ENCODE peak calls at places on chromosomes 13 and 19, in four cellular contexts. R, G, W and X are unnamed samples.

GRCh38 chr13:112709825-112710783 is 20.3 kb downstream of the ATP11A start:
- DNase-seq in R (no peak), G (no peak), W (no peak), X (no peak)

GRCh38 chr13:112725346-112726017 is 35.6 kb downstream of the ATP11A start:
- DNase-seq in R (peak), G (peak), W (no peak), X (no peak)

GRCh38 chr13:41554180-41554579 is 96.8 kb downstream of the RGCC start:
- DNase-seq in R (no peak), G (no peak), W (no peak), X (no peak)

GRCh38 chr13:114105351-114106225 is 26.8 kb downstream of the RASA3 start:
- DNase-seq in R (no peak), G (no peak), W (no peak), X (no peak)

GRCh38 chr13:100131863-100132574 is 43.1 kb downstream of the PCCA start:
- DNase-seq in R (no peak), G (peak), W (peak), X (no peak)

GRCh38 chr13:27573265-27573664 is 47.1 kb downstream of the LNX2 start:
- DNase-seq in R (peak), G (peak), W (no peak), X (peak)

GRCh38 chr13:49938921-49939320 is 2.8 kb upstream of the SPRYD7 start:
- DNase-seq in R (no peak), G (no peak), W (no peak), X (no peak)

GRCh38 chr19:18205180-18205915 is 1.5 kb upstream of the RAB3A start:
- DNase-seq in R (peak), G (peak), W (peak), X (peak)

GRCh38 chr19:7833225-7834156 is 3.5 kb downstream of the EVI5L start:
- DNase-seq in R (peak), G (peak), W (peak), X (peak)

GRCh38 chr13:89057274-89057673 is 1386.1 kb downstream of the SLITRK5 start:
- DNase-seq in R (no peak), G (no peak), W (no peak), X (no peak)

GRCh38 chr19:7106711-7107657 is 37.5 kb downstream of the ZNF557 start:
- DNase-seq in R (no peak), G (no peak), W (no peak), X (no peak)

GRCh38 chr13:77429320-77430142 is 102.6 kb upstream of the MYCBP2 start:
- DNase-seq in R (no peak), G (peak), W (no peak), X (no peak)

GRCh38 chr13:81184556-81185265 is 843.8 kb upstream of the SPRY2 start:
- DNase-seq in R (no peak), G (no peak), W (no peak), X (no peak)

GRCh38 chr13:97114696-97115095 is 107.4 kb upstream of the MBNL2 start:
- DNase-seq in R (no peak), G (no peak), W (no peak), X (no peak)

GRCh38 chr19:35162471-35163326 is 8.2 kb downstream of the FXYD5 start:
- DNase-seq in R (peak), G (peak), W (no peak), X (peak)

GRCh38 chr13:74586839-74587238 is 452.6 kb upstream of the KLF12 start:
- DNase-seq in R (no peak), G (no peak), W (no peak), X (no peak)

GRCh38 chr13:30743319-30744055 is 8.1 kb downstream of the ALOX5AP start:
- DNase-seq in R (peak), G (peak), W (no peak), X (peak)

GRCh38 chr19:39007096-39007495 is 25.3 kb downstream of the FBXO27 start:
- DNase-seq in R (no peak), G (no peak), W (no peak), X (no peak)

GRCh38 chr19:35459414-35460082 is 11.5 kb downstream of the FFAR2 start:
- DNase-seq in R (no peak), G (no peak), W (no peak), X (peak)

GRCh38 chr19:474126-475078 is 13.6 kb upstream of the SHC2 start:
- DNase-seq in R (no peak), G (no peak), W (no peak), X (no peak)

DNA sequence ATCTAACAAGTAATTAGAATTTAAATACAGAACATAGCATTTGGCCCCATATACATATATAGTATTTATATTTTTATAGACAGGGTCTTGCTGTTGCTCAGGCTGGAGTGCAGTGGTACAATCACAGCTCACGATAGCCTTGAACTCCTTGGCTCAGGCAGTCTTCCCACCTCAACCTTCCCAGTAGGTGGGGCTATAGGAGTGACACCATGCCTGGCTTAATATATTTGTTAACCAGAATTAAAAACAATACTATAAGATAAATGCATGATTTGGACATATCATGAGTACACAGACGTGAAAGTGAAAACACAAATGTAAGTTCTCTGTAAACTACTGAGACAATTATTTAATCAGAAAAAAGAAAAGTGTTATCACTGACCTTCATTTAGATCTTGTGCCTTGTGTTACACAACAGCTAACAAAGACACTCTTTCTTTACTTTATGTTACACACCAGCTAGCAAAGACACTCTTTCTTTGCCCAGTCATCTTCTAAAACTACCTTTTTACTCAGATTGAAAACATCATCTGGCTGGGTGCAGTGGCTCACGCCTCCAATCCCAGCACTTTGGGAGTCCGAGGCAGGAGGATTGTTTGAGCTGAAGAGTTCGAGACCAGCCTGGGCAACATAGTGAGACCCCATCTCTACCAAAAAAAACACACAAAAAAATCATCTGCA is 22.6 kb downstream of the CARS2 start:
- DNase-seq in R (no peak), G (peak), W (no peak), X (no peak)
- TF ChIP-seq CTCF in R (peak), G (peak), W (no peak), X (no peak)

GRCh38 chr13:69935043-69935442 is 172.6 kb upstream of the ATXN8OS start:
- DNase-seq in R (peak), G (no peak), W (no peak), X (no peak)
- TF ChIP-seq CTCF in R (peak), G (peak), W (peak), X (no peak)

GRCh38 chr13:85812282-85812681 is 13.1 kb upstream of the SLITRK6 start:
- DNase-seq in R (no peak), G (no peak), W (no peak), X (no peak)

GRCh38 chr13:85819513-85819912 is 20.3 kb upstream of the SLITRK6 start:
- DNase-seq in R (no peak), G (no peak), W (no peak), X (no peak)

GRCh38 chr13:85816413-85816812 is 17.2 kb upstream of the SLITRK6 start:
- DNase-seq in R (no peak), G (no peak), W (no peak), X (no peak)
- TF ChIP-seq CTCF in R (peak), G (peak), W (no peak), X (no peak)

DNA sequence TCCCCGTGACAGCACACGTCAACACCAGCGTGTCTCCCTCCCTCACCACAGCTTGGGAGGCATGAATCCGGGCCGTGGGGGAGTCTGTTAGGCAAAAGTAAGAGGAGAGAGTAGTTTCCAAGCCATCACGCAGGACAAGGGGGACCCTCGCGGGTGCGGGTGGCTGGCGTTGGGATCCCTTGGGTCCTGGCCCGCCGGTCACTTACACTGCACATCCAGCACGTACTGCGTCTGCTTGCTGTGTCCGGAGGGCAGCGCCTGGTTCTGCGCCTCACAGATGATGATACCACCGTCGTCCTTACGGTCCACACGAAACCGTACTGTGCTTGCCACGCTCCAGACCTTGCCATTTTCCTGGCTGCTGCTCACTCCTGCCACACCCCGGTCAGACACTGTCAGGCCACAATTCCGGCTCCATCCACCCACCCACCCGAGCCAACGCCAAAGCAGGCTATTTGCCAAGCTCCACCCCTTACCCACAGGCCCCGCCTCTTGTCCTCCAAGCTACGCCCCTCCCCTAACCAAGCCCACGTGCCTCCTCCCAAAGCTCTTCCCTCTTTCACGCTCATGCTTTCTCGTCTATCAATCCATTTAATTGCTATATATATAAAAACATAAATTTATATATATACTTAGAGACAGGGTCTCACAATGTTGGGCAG is 6.6 kb upstream of the ZNF428 start:
- DNase-seq in R (no peak), G (no peak), W (peak), X (peak)
- TF ChIP-seq CTCF in R (no peak), G (no peak), W (peak), X (no peak)

DNA sequence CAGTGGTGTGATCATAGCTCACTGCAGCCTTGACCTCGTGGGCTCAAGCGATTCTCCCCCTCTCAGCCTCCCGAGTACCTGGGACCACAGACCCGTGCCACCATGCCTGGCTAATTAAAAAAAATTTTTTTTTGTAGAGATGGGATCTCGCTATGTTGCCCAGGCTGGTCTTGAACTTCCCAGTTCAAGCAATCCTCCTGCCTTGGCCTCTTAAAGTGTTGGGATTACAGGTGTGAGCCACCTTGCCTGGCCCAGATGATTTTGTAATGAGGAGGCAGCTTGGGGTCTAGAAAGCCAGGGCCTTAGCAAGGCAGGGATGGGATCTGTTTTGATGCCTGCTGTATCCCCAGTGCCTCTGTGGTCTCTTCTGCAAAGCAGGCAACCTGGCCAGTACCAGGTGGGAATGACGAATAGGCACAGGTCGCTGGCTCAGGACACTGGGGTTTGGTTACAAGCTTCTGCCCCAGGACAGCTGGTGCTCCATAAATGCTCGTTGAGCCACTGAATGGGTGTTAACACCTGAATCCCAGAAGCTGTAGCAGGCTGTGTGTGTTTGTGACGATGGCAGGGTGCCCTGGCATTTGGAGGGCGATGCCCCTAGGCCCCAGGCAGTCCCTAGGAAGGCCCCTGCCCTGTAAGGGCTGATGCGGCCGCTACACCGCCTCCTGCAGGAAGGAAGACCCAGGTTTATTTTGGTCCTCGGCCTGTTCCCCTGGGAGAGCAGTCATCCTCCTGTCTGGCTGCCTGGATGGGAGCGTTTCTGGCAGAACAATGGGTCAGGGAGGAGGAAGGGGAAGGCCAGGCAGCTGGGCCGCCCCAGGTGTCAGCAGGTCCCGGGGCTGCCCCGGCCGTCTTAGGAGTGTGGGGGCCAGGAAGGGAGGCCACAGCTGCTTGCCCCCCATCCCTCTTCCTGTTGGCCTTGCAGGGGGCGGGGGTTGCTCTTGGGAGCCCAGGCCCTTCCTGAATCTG is 8.6 kb downstream of the TNFAIP8L1 start:
- DNase-seq in R (no peak), G (no peak), W (no peak), X (no peak)
- TF ChIP-seq CTCF in R (no peak), G (peak), W (no peak), X (no peak)

GRCh38 chr19:57241181-57241580 is 749 bp downstream of the ZNF805 start:
- DNase-seq in R (no peak), G (no peak), W (no peak), X (no peak)

GRCh38 chr19:57244513-57244912 is 4.1 kb downstream of the ZNF805 start:
- DNase-seq in R (no peak), G (no peak), W (no peak), X (no peak)

GRCh38 chr19:57239982-57240310 is 486 bp upstream of the ZNF805 start:
- DNase-seq in R (no peak), G (no peak), W (no peak), X (no peak)

GRCh38 chr19:57242821-57243220 is 2.4 kb downstream of the ZNF805 start:
- DNase-seq in R (no peak), G (no peak), W (no peak), X (no peak)

DNA sequence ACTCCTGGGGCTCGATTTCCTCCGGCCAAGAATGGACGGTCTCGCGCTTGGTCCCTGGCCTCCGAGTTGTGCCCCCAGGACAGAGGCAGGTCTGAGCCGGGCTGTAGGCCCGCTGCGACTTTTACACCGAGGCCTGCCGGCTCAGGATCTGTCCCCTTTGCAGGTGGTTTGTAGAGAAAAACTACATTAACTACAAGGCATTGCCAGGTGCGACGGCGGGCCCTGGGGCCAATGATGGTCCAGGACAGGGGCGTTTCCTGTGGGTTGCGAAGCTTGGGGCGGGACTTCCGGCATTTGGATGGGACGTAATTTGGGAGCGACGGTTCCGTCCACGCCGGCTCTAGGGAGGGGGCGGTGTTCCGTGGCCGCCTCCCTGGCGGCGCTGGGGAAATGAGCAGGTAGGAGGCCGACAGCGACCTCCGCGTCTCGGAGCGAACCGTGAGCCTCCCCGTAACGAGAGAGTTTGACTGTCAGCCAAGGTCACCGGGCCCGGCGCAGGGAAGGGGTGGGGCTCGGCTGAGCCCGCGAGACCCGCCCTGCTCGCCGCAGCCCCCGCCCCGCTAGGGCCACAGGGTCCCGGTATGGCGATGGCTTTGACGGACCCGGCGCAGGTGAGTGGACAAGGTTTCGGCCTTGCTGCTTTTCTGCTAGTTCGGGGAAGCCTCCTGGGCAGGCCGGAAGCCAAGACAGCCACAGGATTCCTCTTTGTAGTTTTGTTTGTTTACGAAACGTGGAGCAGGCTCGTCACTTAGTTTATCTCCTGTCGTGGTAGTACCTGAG is at the start of gene ZNF805:
- DNase-seq in R (peak), G (peak), W (peak), X (peak)
- TF ChIP-seq CTCF in R (no peak), G (peak), W (peak), X (no peak)

GRCh38 chr19:49665301-49666119 is at the start of the genes BCL2L12 and IRF3:
- DNase-seq in R (peak), G (peak), W (peak), X (peak)
- TF ChIP-seq CTCF in R (no peak), G (no peak), W (no peak), X (no peak)

GRCh38 chr13:48066310-48066989 is 28.5 kb downstream of the MED4 start:
- DNase-seq in R (no peak), G (no peak), W (no peak), X (no peak)
- TF ChIP-seq CTCF in R (no peak), G (no peak), W (no peak), X (no peak)

GRCh38 chr13:98142427-98143156 is at the start of gene FARP1:
- DNase-seq in R (peak), G (peak), W (peak), X (peak)
- TF ChIP-seq CTCF in R (no peak), G (peak), W (peak), X (no peak)